ENCODE peak calls at places on chromosomes 1 and 21, in four cellular contexts. M is lower leg skin, C is MM.1S, X is fibroblast of pulmonary artery. O is an unnamed sample.

GRCh38 chr1:39566441-39567137 is 10.0 kb downstream of the PABPC4 start:
- DNase-seq in M (no peak), C (peak; percentile 56), X (no peak), O (no peak)

GRCh38 chr1:53716150-53716549 is 22.8 kb downstream of the GLIS1 start:
- DNase-seq in M (no peak), C (no peak), X (no peak), O (no peak)

GRCh38 chr1:86507935-86508582 is 38.8 kb upstream of the CLCA4 start:
- DNase-seq in M (no peak), C (peak; percentile 19), X (peak; percentile 66), O (no peak)

GRCh38 chr1:185996211-185996610 is 262.0 kb downstream of the HMCN1 start:
- DNase-seq in M (peak; percentile 14), C (no peak), X (peak; percentile 67), O (no peak)

GRCh38 chr1:98991127-98992003 is 13.3 kb downstream of the PLPPR5 start:
- DNase-seq in M (no peak), C (peak; percentile 28), X (peak; percentile 86), O (no peak)

GRCh38 chr1:75970631-75971030 is 38.4 kb upstream of the ASB17 start:
- DNase-seq in M (no peak), C (no peak), X (no peak), O (no peak)

GRCh38 chr1:82759035-82759434 is 958.3 kb downstream of the ADGRL2 start:
- DNase-seq in M (no peak), C (no peak), X (no peak), O (no peak)

GRCh38 chr1:116764466-116764896 is 10.3 kb downstream of the CD2 start:
- DNase-seq in M (no peak), C (peak; percentile 73), X (no peak), O (no peak)

GRCh38 chr1:50419192-50419906 is 3.9 kb downstream of the DMRTA2 start:
- DNase-seq in M (no peak), C (no peak), X (no peak), O (no peak)

GRCh38 chr1:58586296-58586695 is 9.2 kb upstream of the TACSTD2 start:
- DNase-seq in M (no peak), C (no peak), X (peak; percentile 56), O (no peak)

GRCh38 chr1:223886516-223886921 is 40.8 kb upstream of the TP53BP2 start:
- DNase-seq in M (no peak), C (no peak), X (no peak), O (no peak)

GRCh38 chr1:39352881-39353280 is 138.6 kb upstream of the BMP8A start:
- DNase-seq in M (no peak), C (no peak), X (no peak), O (no peak)

GRCh38 chr1:247266053-247266452 is 10.2 kb downstream of the VN1R5 start:
- DNase-seq in M (no peak), C (no peak), X (peak; percentile 7), O (no peak)

GRCh38 chr1:205570173-205570501 is 61.7 kb downstream of the ELK4 start:
- DNase-seq in M (no peak), C (no peak), X (no peak), O (no peak)

GRCh38 chr1:229848762-229849677 is 218.0 kb upstream of the GALNT2 start:
- DNase-seq in M (no peak), C (peak; percentile 42), X (peak; percentile 33), O (no peak)

GRCh38 chr1:246508897-246509688 is 2.0 kb upstream of the SMYD3 start:
- DNase-seq in M (no peak), C (no peak), X (no peak), O (no peak)

GRCh38 chr21:41632748-41633475 is 125.0 kb upstream of the TMPRSS2 start:
- DNase-seq in M (no peak), C (no peak), X (no peak), O (no peak)

GRCh38 chr1:110529011-110529410 is 10.0 kb upstream of the KCNA10 start:
- DNase-seq in M (no peak), C (no peak), X (no peak), O (no peak)

GRCh38 chr21:42425603-42425985 is 21.9 kb downstream of the UBASH3A start:
- DNase-seq in M (no peak), C (no peak), X (no peak), O (no peak)

GRCh38 chr1:101520302-101520701 is 283.5 kb downstream of the S1PR1 start:
- DNase-seq in M (no peak), C (peak; percentile 22), X (peak; percentile 65), O (no peak)

GRCh38 chr1:153733970-153734369 is 6.1 kb downstream of the INTS3 start:
- DNase-seq in M (no peak), C (no peak), X (no peak), O (no peak)

GRCh38 chr1:219990782-219991510 is 55.4 kb downstream of the EPRS1 start:
- DNase-seq in M (no peak), C (peak; percentile 45), X (peak; percentile 58), O (no peak)

GRCh38 chr21:29390778-29391177 is 92.1 kb downstream of the BACH1 start:
- DNase-seq in M (no peak), C (no peak), X (no peak), O (no peak)

GRCh38 chr1:199124351-199124750 is 485.5 kb downstream of the PTPRC start:
- DNase-seq in M (no peak), C (no peak), X (peak; percentile 31), O (no peak)

GRCh38 chr1:216554934-216555333 is 131.7 kb upstream of the USH2A start:
- DNase-seq in M (no peak), C (no peak), X (no peak), O (no peak)

GRCh38 chr1:244236721-244237120 is 185.6 kb downstream of the ZBTB18 start:
- DNase-seq in M (no peak), C (no peak), X (no peak), O (no peak)
- H3K4me3 ChIP-seq in M (no peak overlapping the region), C (no peak overlapping the region), X (no peak overlapping the region), O (no peak overlapping the region)

GRCh38 chr1:78170845-78171244 is 125.1 kb downstream of the GIPC2 start:
- DNase-seq in M (no peak), C (no peak), X (no peak), O (no peak)
- TF ChIP-seq CTCF in M (no peak), C (no peak), X (no peak), O (no peak)

DNA sequence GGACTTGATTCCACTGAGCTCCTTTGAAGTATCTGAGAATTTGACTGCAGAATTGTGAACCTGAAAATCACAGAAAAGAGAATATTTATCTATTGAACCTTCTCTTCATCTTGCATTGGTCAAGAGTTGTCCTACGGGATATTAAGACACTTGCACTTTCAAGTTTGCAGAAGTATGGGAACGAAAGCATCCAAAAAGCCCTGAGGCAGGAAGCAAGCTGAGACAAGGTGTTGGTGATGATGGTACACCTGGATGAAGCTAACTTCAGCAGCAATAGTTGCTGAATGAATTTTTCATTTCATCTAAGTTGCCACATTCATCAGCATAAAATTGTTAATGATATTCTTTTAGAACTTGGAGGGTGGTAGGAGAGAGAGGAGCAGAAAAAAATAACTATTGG is 686.6 kb upstream of the ADAMTS5 start:
- DNase-seq in M (no peak), C (no peak), X (no peak), O (no peak)
- H3K4me3 ChIP-seq in M (no peak overlapping the region), C (no peak overlapping the region), X (no peak overlapping the region), O (no peak overlapping the region)

DNA sequence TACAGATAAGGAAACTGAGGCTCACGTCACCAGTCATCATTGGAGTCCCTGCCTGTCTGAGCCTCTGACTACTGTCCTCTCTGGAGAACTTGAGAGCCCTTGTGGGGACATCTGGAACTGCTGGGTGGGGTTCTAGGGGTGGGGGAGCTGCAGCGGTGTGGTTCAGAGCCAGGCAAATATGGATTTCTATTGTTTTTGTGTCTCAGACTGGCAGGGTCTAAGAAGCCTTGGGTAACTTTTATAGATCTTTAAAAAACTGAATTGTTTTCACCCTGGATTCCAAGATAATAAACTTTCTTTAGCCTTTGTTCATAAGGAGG is 46.9 kb downstream of the IER5 start:
- DNase-seq in M (no peak), C (peak; percentile 67), X (no peak), O (no peak)
- TF ChIP-seq CTCF in M (no peak), C (peak; percentile 51), X (peak; percentile 22), O (peak; percentile 15)

DNA sequence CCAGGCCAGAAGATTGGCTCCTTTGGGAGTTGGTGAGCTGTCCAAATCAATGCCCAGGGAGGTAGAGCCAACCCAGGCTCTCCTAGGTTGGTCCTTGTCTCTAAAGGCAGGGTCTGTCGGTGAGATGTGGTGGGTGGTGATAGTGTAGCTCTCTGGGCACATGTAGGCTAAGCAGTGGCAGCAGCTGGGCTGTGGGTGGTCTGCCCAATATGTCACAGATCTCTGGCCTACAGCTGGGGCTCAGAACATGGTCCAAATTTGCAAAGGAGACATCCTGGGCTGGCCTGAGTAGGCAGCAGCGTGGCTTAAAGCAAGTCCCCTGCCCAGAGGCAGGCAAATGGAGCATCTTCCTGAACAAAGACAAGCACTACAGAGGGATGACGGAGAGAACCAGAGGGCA is 61.1 kb upstream of the PRDX6 start:
- DNase-seq in M (no peak), C (no peak), X (no peak), O (no peak)
- H3K4me3 ChIP-seq in M (no peak overlapping the region), C (no peak overlapping the region), X (no peak overlapping the region), O (no peak overlapping the region)

GRCh38 chr1:32817159-32817814 is at the start of the genes S100PBP and YARS1:
- DNase-seq in M (peak; percentile 99), C (peak; percentile 98), X (peak; percentile 98), O (peak; percentile 100)
- TF ChIP-seq CTCF in M (no peak), C (no peak), X (no peak), O (peak; percentile 19)

GRCh38 chr21:45885597-45885929 is 96.0 kb upstream of the COL6A1 start:
- DNase-seq in M (no peak), C (no peak), X (no peak), O (no peak)

GRCh38 chr21:45887788-45888187 is 93.8 kb upstream of the COL6A1 start:
- DNase-seq in M (no peak), C (no peak), X (no peak), O (no peak)

GRCh38 chr21:45887121-45887611 is 94.4 kb upstream of the COL6A1 start:
- DNase-seq in M (no peak), C (no peak), X (peak; percentile 28), O (no peak)

GRCh38 chr21:45888361-45889009 is 93.1 kb upstream of the COL6A1 start:
- DNase-seq in M (no peak), C (no peak), X (no peak), O (no peak)

DNA sequence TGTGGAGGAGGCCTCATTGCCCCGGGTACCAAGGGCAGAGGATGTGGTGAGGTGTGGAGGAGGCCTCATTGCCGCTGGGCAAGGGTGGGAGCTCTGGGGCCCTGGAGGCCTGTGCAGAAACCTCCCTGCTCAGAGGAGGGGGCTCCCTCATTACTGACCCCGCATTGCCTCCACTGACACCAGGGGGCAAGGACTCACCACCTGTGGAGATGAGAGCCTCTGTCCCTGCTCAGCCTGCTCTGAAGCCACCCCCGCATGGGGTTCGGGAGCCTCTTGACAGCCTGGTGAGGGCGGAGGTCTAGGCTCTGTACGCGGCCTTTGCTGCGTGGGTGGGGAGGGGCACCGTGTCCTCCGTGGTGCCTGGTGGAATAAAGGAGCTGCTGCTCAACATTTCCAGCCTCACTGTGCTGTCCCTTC is 95.0 kb upstream of the COL6A1 start:
- DNase-seq in M (no peak), C (no peak), X (no peak), O (no peak)
- H3K4me3 ChIP-seq in M (no peak overlapping the region), C (no peak overlapping the region), X (no peak overlapping the region), O (no peak overlapping the region)

GRCh38 chr1:151547119-151547899 is 7.2 kb downstream of the TUFT1 start:
- DNase-seq in M (peak; percentile 69), C (peak; percentile 5), X (peak; percentile 96), O (no peak)
- TF ChIP-seq CTCF in M (no peak), C (no peak), X (no peak), O (no peak)

O was measured in esophagus muscularis mucosa.